ENCODE peak calls at places on chromosome 18, in four cellular contexts. One of them, this sample, is unnamed.

GRCh38 chr18:76610933-76611749 is 116.1 kb upstream of the ZNF516 start:
- DNase-seq in NCI-H460: no peak
- DNase-seq in T-helper 17 cell: no peak
- DNase-seq in T follicular helper cell: no peak
- DNase-seq in this sample: peak; percentile 48

GRCh38 chr18:43422483-43422882 is 145.2 kb upstream of the SYT4 start:
- DNase-seq in T-helper 17 cell: no peak
- DNase-seq in NCI-H460: no peak
- DNase-seq in T follicular helper cell: no peak
- DNase-seq in this sample: peak; percentile 5

GRCh38 chr18:11268691-11269686 is 119.6 kb upstream of the PIEZO2 start:
- DNase-seq in T follicular helper cell: no peak
- DNase-seq in NCI-H460: no peak
- DNase-seq in T-helper 17 cell: no peak
- DNase-seq in this sample: peak; percentile 12

GRCh38 chr18:23626451-23627279 is 36.0 kb downstream of the ANKRD29 start:
- DNase-seq in NCI-H460: peak; percentile 41
- DNase-seq in T-helper 17 cell: no peak
- DNase-seq in T follicular helper cell: no peak
- DNase-seq in this sample: peak; percentile 22

GRCh38 chr18:12366379-12366778 is 10.6 kb downstream of the AFG3L2 start:
- DNase-seq in T-helper 17 cell: no peak
- DNase-seq in T follicular helper cell: no peak
- DNase-seq in NCI-H460: no peak
- DNase-seq in this sample: no peak

GRCh38 chr18:47191956-47192355 is 15.8 kb upstream of the IER3IP1 start:
- DNase-seq in NCI-H460: no peak
- DNase-seq in T follicular helper cell: no peak
- DNase-seq in T-helper 17 cell: no peak
- DNase-seq in this sample: peak; percentile 69

GRCh38 chr18:75128911-75129716 is 79.8 kb downstream of the PTGR3 start:
- DNase-seq in NCI-H460: no peak
- DNase-seq in T-helper 17 cell: no peak
- DNase-seq in T follicular helper cell: no peak
- DNase-seq in this sample: no peak

GRCh38 chr18:77162580-77162979 is 30.0 kb upstream of the MBP start:
- DNase-seq in T-helper 17 cell: no peak
- DNase-seq in T follicular helper cell: no peak
- DNase-seq in NCI-H460: no peak
- DNase-seq in this sample: peak; percentile 50

GRCh38 chr18:60021556-60021955 is 121.8 kb downstream of the PMAIP1 start:
- DNase-seq in NCI-H460: no peak
- DNase-seq in T-helper 17 cell: no peak
- DNase-seq in T follicular helper cell: no peak
- DNase-seq in this sample: no peak

GRCh38 chr18:32730620-32731021 is 42.2 kb downstream of the KLHL14 start:
- DNase-seq in T follicular helper cell: no peak
- DNase-seq in T-helper 17 cell: no peak
- DNase-seq in NCI-H460: peak; percentile 12
- DNase-seq in this sample: peak; percentile 57

GRCh38 chr18:23276456-23276855 is 141.2 kb downstream of the CABLES1 start:
- DNase-seq in NCI-H460: no peak
- DNase-seq in T follicular helper cell: no peak
- DNase-seq in T-helper 17 cell: no peak
- DNase-seq in this sample: no peak

GRCh38 chr18:62979900-62980299 is 264.6 kb downstream of the PHLPP1 start:
- DNase-seq in T follicular helper cell: no peak
- DNase-seq in T-helper 17 cell: no peak
- DNase-seq in NCI-H460: no peak
- DNase-seq in this sample: no peak

GRCh38 chr18:13895505-13896033 is 19.8 kb downstream of the MC2R start:
- DNase-seq in T-helper 17 cell: no peak
- DNase-seq in NCI-H460: no peak
- DNase-seq in T follicular helper cell: no peak
- DNase-seq in this sample: no peak

GRCh38 chr18:68454511-68455228 is 260.2 kb downstream of the TMX3 start:
- DNase-seq in T follicular helper cell: no peak
- DNase-seq in T-helper 17 cell: no peak
- DNase-seq in NCI-H460: no peak
- DNase-seq in this sample: peak; percentile 43